ENCODE peak calls at places on chromosome 5, in ten cellular contexts. One of them, this sample, is unnamed.

GRCh38 chr5:145919413-145919812 is 17.0 kb upstream of the SH3RF2 start:
- DNase-seq in substantia nigra: no peak
- DNase-seq in right cardiac atrium: no peak
- DNase-seq in NCI-H1436: no peak
- DNase-seq in KBM-7: no peak
- DNase-seq in HuH-7: no peak
- DNase-seq in pons: no peak
- DNase-seq in GM23248: no peak
- DNase-seq in HEK293T: no peak
- DNase-seq in NCI-H1417: no peak
- DNase-seq in this sample: no peak

GRCh38 chr5:137833463-137833862 is 34.2 kb upstream of the MYOT start:
- DNase-seq in substantia nigra: no peak
- DNase-seq in right cardiac atrium: no peak
- DNase-seq in NCI-H1436: no peak
- DNase-seq in KBM-7: no peak
- DNase-seq in HuH-7: no peak
- DNase-seq in pons: no peak
- DNase-seq in GM23248: peak
- DNase-seq in HEK293T: peak
- DNase-seq in NCI-H1417: no peak
- DNase-seq in this sample: no peak

GRCh38 chr5:10592598-10592997 is 28.7 kb downstream of the ANKRD33B start:
- DNase-seq in substantia nigra: no peak
- DNase-seq in right cardiac atrium: no peak
- DNase-seq in NCI-H1436: no peak
- DNase-seq in KBM-7: no peak
- DNase-seq in HuH-7: no peak
- DNase-seq in pons: no peak
- DNase-seq in GM23248: no peak
- DNase-seq in HEK293T: no peak
- DNase-seq in NCI-H1417: no peak
- DNase-seq in this sample: no peak

GRCh38 chr5:36744678-36745659 is 131.6 kb upstream of the NIPBL start:
- DNase-seq in substantia nigra: peak
- DNase-seq in right cardiac atrium: peak
- DNase-seq in NCI-H1436: no peak
- DNase-seq in KBM-7: peak
- DNase-seq in HuH-7: peak
- DNase-seq in pons: peak
- DNase-seq in GM23248: peak
- DNase-seq in HEK293T: peak
- DNase-seq in NCI-H1417: peak
- DNase-seq in this sample: peak

GRCh38 chr5:12245429-12245828 is 341.2 kb upstream of the CTNND2 start:
- DNase-seq in substantia nigra: no peak
- DNase-seq in right cardiac atrium: no peak
- DNase-seq in NCI-H1436: no peak
- DNase-seq in KBM-7: no peak
- DNase-seq in HuH-7: no peak
- DNase-seq in pons: no peak
- DNase-seq in GM23248: no peak
- DNase-seq in HEK293T: no peak
- DNase-seq in NCI-H1417: no peak
- DNase-seq in this sample: no peak

GRCh38 chr5:109413463-109413862 is 3.7 kb upstream of the PJA2 start:
- DNase-seq in substantia nigra: no peak
- DNase-seq in right cardiac atrium: peak
- DNase-seq in NCI-H1436: no peak
- DNase-seq in KBM-7: peak
- DNase-seq in HuH-7: no peak
- DNase-seq in pons: peak
- DNase-seq in GM23248: peak
- DNase-seq in HEK293T: no peak
- DNase-seq in NCI-H1417: no peak
- DNase-seq in this sample: no peak

GRCh38 chr5:56229106-56229505 is 4.0 kb downstream of the ANKRD55 start:
- DNase-seq in substantia nigra: no peak
- DNase-seq in right cardiac atrium: no peak
- DNase-seq in NCI-H1436: no peak
- DNase-seq in KBM-7: no peak
- DNase-seq in HuH-7: no peak
- DNase-seq in pons: no peak
- DNase-seq in GM23248: no peak
- DNase-seq in HEK293T: no peak
- DNase-seq in NCI-H1417: no peak
- DNase-seq in this sample: no peak

GRCh38 chr5:107381189-107381856 is 289.4 kb downstream of the EFNA5 start:
- DNase-seq in substantia nigra: no peak
- DNase-seq in right cardiac atrium: peak
- DNase-seq in NCI-H1436: no peak
- DNase-seq in KBM-7: no peak
- DNase-seq in HuH-7: no peak
- DNase-seq in pons: no peak
- DNase-seq in GM23248: peak
- DNase-seq in HEK293T: no peak
- DNase-seq in NCI-H1417: no peak
- DNase-seq in this sample: no peak

GRCh38 chr5:105504-106080 is 13.6 kb downstream of the PLEKHG4B start:
- DNase-seq in substantia nigra: no peak
- DNase-seq in right cardiac atrium: no peak
- DNase-seq in NCI-H1436: peak
- DNase-seq in KBM-7: no peak
- DNase-seq in HuH-7: no peak
- DNase-seq in pons: no peak
- DNase-seq in GM23248: no peak
- DNase-seq in HEK293T: no peak
- DNase-seq in NCI-H1417: peak
- DNase-seq in this sample: peak